ENCODE peak calls at places on chromosome 22, in seven cellular contexts. T is pancreas, N is left ventricle myocardium inferior, C is GM13976, X is neural progenitor cell, W is A549, L is GM06990. P is an unnamed sample.

GRCh38 chr22:23518381-23519187 is 61.5 kb downstream of the IGLL1 start:
- DNase-seq in N (no peak), L (no peak), C (no peak), T (peak), X (peak), W (no peak), P (no peak)

GRCh38 chr22:12601870-12602779 is 2925.9 kb upstream of the OR11H1 start:
- DNase-seq in C (no peak), L (no peak), N (peak), X (no peak), T (peak), W (no peak), P (no peak)

GRCh38 chr22:40281717-40282116 is 64.6 kb upstream of the ADSL start:
- DNase-seq in T (no peak), X (no peak), W (no peak), N (no peak), C (no peak), L (no peak), P (no peak)

GRCh38 chr22:25081409-25081824 is 118.2 kb upstream of the CRYBB3 start:
- DNase-seq in X (peak), L (no peak), W (peak), C (peak), N (no peak), T (no peak), P (no peak)

GRCh38 chr22:48705159-48705916 is 1122.3 kb downstream of the BRD1 start:
- DNase-seq in N (peak), L (no peak), W (no peak), C (no peak), X (peak), T (peak), P (no peak)

GRCh38 chr22:42169055-42169469 is 38.5 kb upstream of the CYP2D6 start:
- DNase-seq in C (peak), T (no peak), W (peak), X (peak), L (peak), N (peak), P (no peak)

GRCh38 chr22:34608716-34609115 is 457.2 kb upstream of the ISX start:
- DNase-seq in N (no peak), W (no peak), T (no peak), X (no peak), C (no peak), L (no peak), P (no peak)

GRCh38 chr22:45994516-45995404 is 17.8 kb upstream of the WNT7B start:
- DNase-seq in X (peak), T (peak), L (peak), C (peak), W (peak), N (peak), P (no peak)

GRCh38 chr22:28230682-28231081 is 311.6 kb upstream of the PITPNB start:
- DNase-seq in C (no peak), T (no peak), N (no peak), W (no peak), X (no peak), L (no peak), P (no peak)

GRCh38 chr22:24599514-24599913 is 3.5 kb upstream of the GGT1 start:
- DNase-seq in X (no peak), T (peak), N (no peak), W (no peak), C (no peak), L (no peak), P (no peak)

GRCh38 chr22:23382796-23383195 is 197.3 kb downstream of the IGLL1 start:
- DNase-seq in T (no peak), X (no peak), N (no peak), C (no peak), W (no peak), L (no peak), P (no peak)

GRCh38 chr22:45454260-45454659 is 40.8 kb downstream of the RIBC2 start:
- DNase-seq in L (no peak), N (no peak), C (no peak), T (no peak), W (no peak), X (no peak), P (no peak)

GRCh38 chr22:45424241-45424731 is 10.8 kb downstream of the RIBC2 start:
- DNase-seq in C (no peak), T (no peak), W (no peak), L (no peak), N (no peak), X (no peak), P (no peak)

GRCh38 chr22:42365337-42365865 is 66.8 kb downstream of the NFAM1 start:
- DNase-seq in W (no peak), T (peak), L (no peak), C (no peak), X (peak), N (no peak), P (no peak)

GRCh38 chr22:46596032-46596441 is 24.1 kb upstream of the GRAMD4 start:
- DNase-seq in T (no peak), C (no peak), W (no peak), X (peak), L (no peak), N (peak), P (peak)

GRCh38 chr22:46233231-46233630 is 16.9 kb downstream of the CDPF1 start:
- DNase-seq in N (peak), W (no peak), T (peak), L (no peak), X (no peak), C (no peak), P (peak)

GRCh38 chr22:25564979-25565677 is 653 bp downstream of the GRK3 start:
- DNase-seq in T (peak), N (peak), C (no peak), W (peak), X (peak), L (peak), P (no peak)

GRCh38 chr22:19527861-19528417 is 3.7 kb upstream of the CLDN5 start:
- DNase-seq in C (no peak), W (no peak), L (no peak), T (no peak), X (no peak), N (no peak), P (no peak)

GRCh38 chr22:39663751-39664150 is 93.2 kb downstream of the CACNA1I start:
- DNase-seq in L (no peak), T (no peak), C (no peak), W (peak), X (peak), N (no peak), P (no peak)

GRCh38 chr22:48698618-48699017 is 1129.1 kb downstream of the BRD1 start:
- DNase-seq in X (no peak), T (peak), L (no peak), C (no peak), W (no peak), N (no peak), P (no peak)

GRCh38 chr22:49081261-49081666 is 746.4 kb downstream of the BRD1 start:
- DNase-seq in C (no peak), T (no peak), X (no peak), N (no peak), L (no peak), W (no peak), P (no peak)

GRCh38 chr22:28822930-28823481 is 22.6 kb upstream of the XBP1 start:
- DNase-seq in L (no peak), W (no peak), C (no peak), X (peak), N (no peak), T (no peak), P (no peak)

GRCh38 chr22:20031732-20032406 is 11.0 kb downstream of the TANGO2 start:
- DNase-seq in N (no peak), C (no peak), W (no peak), L (peak), T (peak), X (no peak), P (no peak)

GRCh38 chr22:39207141-39208012 is 37.4 kb downstream of the PDGFB start:
- DNase-seq in L (no peak), W (no peak), C (peak), N (no peak), T (peak), X (no peak), P (no peak)

GRCh38 chr22:22103078-22103593 is 120.5 kb upstream of the TOP3B start:
- DNase-seq in C (no peak), W (peak), L (no peak), N (no peak), X (peak), T (no peak), P (no peak)

GRCh38 chr22:44752285-44753188 is at the start of gene ARHGAP8:
- DNase-seq in W (no peak), T (peak), C (no peak), L (no peak), N (no peak), X (peak), P (no peak)

GRCh38 chr22:19870153-19871022 is 15.7 kb upstream of the GNB1L start:
- DNase-seq in T (peak), N (no peak), X (no peak), W (no peak), C (no peak), L (no peak), P (no peak)

GRCh38 chr22:23638611-23639010 is 6.5 kb upstream of the DRICH1 start:
- DNase-seq in T (no peak), X (no peak), L (no peak), C (no peak), N (no peak), W (no peak), P (no peak)

GRCh38 chr22:20816559-20816958 is 42.1 kb downstream of the PI4KA start:
- DNase-seq in W (no peak), C (no peak), T (no peak), L (no peak), X (no peak), N (no peak), P (no peak)

GRCh38 chr22:44758354-44758969 is 6.1 kb downstream of the ARHGAP8 start:
- DNase-seq in T (no peak), X (no peak), W (no peak), C (no peak), L (no peak), N (no peak), P (no peak)

GRCh38 chr22:30232716-30233218 is 13.8 kb downstream of the LIF start:
- DNase-seq in N (no peak), X (no peak), W (no peak), L (no peak), C (no peak), T (no peak), P (no peak)
- TF ChIP-seq CTCF in N (no peak), X (no peak), W (no peak), L (no peak), C (no peak), T (no peak), P (no peak)

DNA sequence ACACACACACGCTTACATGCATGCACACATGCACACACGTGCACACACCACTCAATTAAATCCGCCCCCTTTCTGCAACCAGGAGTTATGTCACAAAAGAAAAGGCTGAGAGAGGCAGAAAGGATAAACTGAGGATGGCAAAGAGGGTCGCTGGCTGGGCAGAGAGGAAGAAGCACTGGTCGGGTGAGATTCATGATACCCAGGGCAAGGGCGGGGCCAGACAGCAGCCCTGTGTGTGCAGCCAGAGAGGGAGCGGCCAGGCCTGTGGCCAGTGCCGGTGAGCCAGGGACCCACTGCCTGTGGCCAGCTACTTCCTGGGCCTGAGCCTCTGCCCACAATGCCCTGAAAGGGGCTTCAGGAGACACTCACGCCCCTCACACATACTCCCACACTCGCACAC is 19.7 kb downstream of the IL2RB start:
- DNase-seq in N (no peak), W (no peak), L (no peak), C (no peak), X (no peak), T (no peak), P (no peak)
- TF ChIP-seq CTCF in N (no peak), W (no peak), L (no peak), C (no peak), X (no peak), T (no peak), P (no peak)

GRCh38 chr22:31973739-31974138 is 29.4 kb downstream of the YWHAH start:
- DNase-seq in X (no peak), W (no peak), L (no peak), C (no peak), N (peak), T (no peak), P (no peak)
- TF ChIP-seq CTCF in X (no peak), W (no peak), L (no peak), C (no peak), N (no peak), T (no peak), P (no peak)

DNA sequence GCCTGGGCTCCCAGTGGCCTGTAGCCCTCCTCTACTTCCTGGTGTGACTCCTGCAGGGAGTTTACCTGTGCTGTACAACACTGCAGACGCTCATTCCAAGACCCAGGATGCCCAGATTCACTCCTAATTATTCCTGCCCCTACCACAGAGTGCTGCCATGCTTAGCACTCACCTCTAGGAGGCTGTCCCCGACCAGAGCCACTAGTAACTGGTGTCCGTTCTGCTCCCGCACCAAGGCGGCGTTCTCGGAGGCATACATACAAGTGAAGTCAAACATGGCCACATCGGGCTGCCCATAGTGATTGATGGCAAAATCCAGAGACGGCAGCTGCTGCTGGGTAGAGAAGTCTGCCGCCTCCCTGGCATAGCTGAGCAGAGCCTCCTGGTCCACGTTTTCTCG is 122.3 kb upstream of the BID start:
- DNase-seq in N (peak), W (peak), L (no peak), X (peak), C (no peak), T (peak), P (no peak)
- TF ChIP-seq CTCF in N (peak), W (no peak), L (peak), X (peak), C (no peak), T (no peak), P (peak)

GRCh38 chr22:31177420-31178162 is 17.6 kb downstream of the RNF185 start:
- DNase-seq in X (no peak), L (no peak), W (peak), C (no peak), N (no peak), T (no peak), P (peak)
- TF ChIP-seq CTCF in X (no peak), L (no peak), W (no peak), C (no peak), N (no peak), T (no peak), P (no peak)

GRCh38 chr22:37281646-37282384 is 493 bp upstream of the CYTH4 start:
- DNase-seq in W (no peak), C (no peak), N (no peak), X (no peak), L (no peak), T (no peak), P (no peak)

GRCh38 chr22:37282385-37282677 is at the start of gene CYTH4:
- DNase-seq in W (no peak), L (peak), T (no peak), C (peak), N (peak), X (no peak), P (no peak)

GRCh38 chr22:37284126-37284806 is 2.0 kb downstream of the CYTH4 start:
- DNase-seq in N (no peak), C (no peak), X (no peak), W (no peak), L (no peak), T (no peak), P (no peak)

GRCh38 chr22:37284807-37285355 is 2.6 kb downstream of the CYTH4 start:
- DNase-seq in C (peak), N (peak), T (no peak), X (no peak), W (no peak), L (peak), P (no peak)

GRCh38 chr22:37283393-37283937 is 1.2 kb downstream of the CYTH4 start:
- DNase-seq in L (no peak), N (no peak), T (no peak), W (no peak), X (no peak), C (no peak), P (no peak)
- TF ChIP-seq CTCF in L (peak), N (no peak), T (no peak), W (no peak), X (no peak), C (peak), P (peak)

P was measured in kidney epithelial cell.